ENCODE peak calls at places on chromosomes 11 and 22, in nine cellular contexts. O is T-helper 2 cell, U is NCI-H774, C is tibial artery, G is T-helper 9 cell, J is choroid plexus epithelial cell, K is Kasumi-1, N is NCI-H460, I is NCI-H1092. V is an unnamed sample.

GRCh38 chr22:32410459-32410858 is 1.6 kb downstream of the RTCB start:
- DNase-seq in O (no peak), U (no peak), C (no peak), G (no peak), J (no peak), K (no peak), N (no peak), I (no peak), V (no peak)

GRCh38 chr11:8577791-8578581 is 16.0 kb downstream of the STK33 start:
- DNase-seq in O (no peak), U (no peak), C (no peak), G (no peak), J (peak; percentile 25), K (no peak), N (no peak), I (no peak), V (no peak)

GRCh38 chr11:12832828-12833227 is 158.6 kb downstream of the TEAD1 start:
- DNase-seq in O (no peak), U (no peak), C (no peak), G (no peak), J (no peak), K (no peak), N (no peak), I (no peak), V (no peak)

GRCh38 chr22:44616461-44616860 is 85.5 kb upstream of the PRR5 start:
- DNase-seq in O (no peak), U (no peak), C (no peak), G (no peak), J (no peak), K (no peak), N (no peak), I (no peak), V (no peak)

GRCh38 chr11:108319541-108320145 is 96.8 kb downstream of the ATM start:
- DNase-seq in O (no peak), U (no peak), C (no peak), G (no peak), J (peak; percentile 31), K (no peak), N (no peak), I (no peak), V (no peak)

GRCh38 chr11:63834532-63835155 is 4.3 kb upstream of the MARK2 start:
- DNase-seq in O (no peak), U (no peak), C (no peak), G (no peak), J (no peak), K (no peak), N (no peak), I (no peak), V (no peak)

GRCh38 chr11:94740083-94740974 is 27.8 kb upstream of the AMOTL1 start:
- DNase-seq in O (no peak), U (peak; percentile 21), C (peak; percentile 27), G (no peak), J (peak; percentile 17), K (no peak), N (no peak), I (peak; percentile 80), V (no peak)

GRCh38 chr11:2202071-2202899 is 30.7 kb upstream of the TH start:
- DNase-seq in O (no peak), U (no peak), C (no peak), G (no peak), J (no peak), K (no peak), N (no peak), I (no peak), V (no peak)

GRCh38 chr11:60848714-60849151 is 6.8 kb downstream of the CCDC86 start:
- DNase-seq in O (no peak), U (no peak), C (no peak), G (no peak), J (no peak), K (no peak), N (no peak), I (no peak), V (no peak)

GRCh38 chr11:110606415-110606814 is 105.8 kb downstream of the ARHGAP20 start:
- DNase-seq in O (no peak), U (no peak), C (no peak), G (no peak), J (no peak), K (no peak), N (no peak), I (no peak), V (no peak)

GRCh38 chr11:70824590-70825300 is 426.4 kb downstream of the CTTN start:
- DNase-seq in O (no peak), U (no peak), C (no peak), G (no peak), J (no peak), K (no peak), N (no peak), I (no peak), V (no peak)

GRCh38 chr22:49382451-49382735 is 445.3 kb downstream of the BRD1 start:
- DNase-seq in O (no peak), U (no peak), C (no peak), G (no peak), J (no peak), K (no peak), N (no peak), I (no peak), V (no peak)

GRCh38 chr22:32632650-32633049 is 158.0 kb downstream of the FBXO7 start:
- DNase-seq in O (no peak), U (no peak), C (no peak), G (no peak), J (no peak), K (no peak), N (no peak), I (no peak), V (no peak)

GRCh38 chr11:86698634-86699033 is 26.2 kb upstream of the ME3 start:
- DNase-seq in O (no peak), U (no peak), C (no peak), G (no peak), J (peak; percentile 50), K (no peak), N (peak; percentile 28), I (no peak), V (no peak)

GRCh38 chr11:17736921-17737817 is 2.6 kb downstream of the KCNC1 start:
- DNase-seq in O (no peak), U (no peak), C (no peak), G (no peak), J (no peak), K (no peak), N (no peak), I (no peak), V (no peak)

GRCh38 chr11:77602385-77603105 is 12.8 kb downstream of the AQP11 start:
- DNase-seq in O (no peak), U (no peak), C (no peak), G (no peak), J (peak; percentile 78), K (no peak), N (peak; percentile 59), I (no peak), V (no peak)

GRCh38 chr22:33108037-33108436 is 49.9 kb upstream of the SYN3 start:
- DNase-seq in O (no peak), U (no peak), C (no peak), G (no peak), J (no peak), K (no peak), N (no peak), I (no peak), V (no peak)

GRCh38 chr11:3219281-3219892 is 774 bp upstream of the MRGPRG start:
- DNase-seq in O (no peak), U (no peak), C (no peak), G (no peak), J (no peak), K (no peak), N (no peak), I (no peak), V (no peak)

GRCh38 chr11:119578466-119579220 is 150.4 kb downstream of the NECTIN1 start:
- DNase-seq in O (no peak), U (peak; percentile 76), C (no peak), G (no peak), J (no peak), K (no peak), N (no peak), I (no peak), V (no peak)

GRCh38 chr22:20741634-20742581 is 32.0 kb upstream of the SERPIND1 start:
- DNase-seq in O (peak; percentile 9), U (no peak), C (no peak), G (peak; percentile 14), J (peak; percentile 48), K (peak; percentile 56), N (peak; percentile 24), I (no peak), V (peak; percentile 20)

GRCh38 chr11:27040302-27041115 is at the start of gene BBOX1:
- DNase-seq in O (no peak), U (peak; percentile 46), C (no peak), G (no peak), J (no peak), K (no peak), N (no peak), I (no peak), V (no peak)

GRCh38 chr11:65129649-65130441 is 4.5 kb downstream of the SYVN1 start:
- DNase-seq in O (no peak), U (no peak), C (no peak), G (no peak), J (no peak), K (no peak), N (no peak), I (no peak), V (no peak)

GRCh38 chr11:84901986-84902385 is 725.2 kb downstream of the DLG2 start:
- DNase-seq in O (no peak), U (no peak), C (no peak), G (no peak), J (peak; percentile 62), K (no peak), N (no peak), I (no peak), V (no peak)

GRCh38 chr11:33329705-33330329 is 72.6 kb downstream of the HIPK3 start:
- DNase-seq in O (no peak), U (no peak), C (no peak), G (peak; percentile 9), J (peak; percentile 86), K (peak; percentile 80), N (peak; percentile 45), I (peak; percentile 62), V (peak; percentile 34)

GRCh38 chr22:35863432-35863831 is 145.8 kb downstream of the APOL5 start:
- DNase-seq in O (no peak), U (no peak), C (no peak), G (no peak), J (no peak), K (no peak), N (no peak), I (no peak), V (no peak)

GRCh38 chr11:64592656-64593055 is 1.6 kb downstream of the SLC22A12 start:
- DNase-seq in O (no peak), U (no peak), C (no peak), G (no peak), J (no peak), K (no peak), N (no peak), I (no peak), V (no peak)

GRCh38 chr11:4559527-4560440 is 14.8 kb downstream of the OR52M1 start:
- DNase-seq in O (no peak), U (no peak), C (no peak), G (no peak), J (no peak), K (no peak), N (no peak), I (no peak), V (no peak)

GRCh38 chr11:60767388-60767811 is 10.7 kb downstream of the MS4A15 start:
- DNase-seq in O (no peak), U (no peak), C (no peak), G (no peak), J (no peak), K (no peak), N (no peak), I (no peak), V (no peak)

GRCh38 chr22:49626361-49627216 is 201.1 kb downstream of the BRD1 start:
- DNase-seq in O (no peak), U (no peak), C (no peak), G (no peak), J (no peak), K (no peak), N (no peak), I (no peak), V (no peak)

GRCh38 chr11:46737699-46738098 is 18.7 kb downstream of the F2 start:
- DNase-seq in O (no peak), U (no peak), C (no peak), G (no peak), J (no peak), K (no peak), N (no peak), I (no peak), V (no peak)

GRCh38 chr22:17077255-17077654 is 7.5 kb upstream of the IL17RA start:
- DNase-seq in O (no peak), U (no peak), C (no peak), G (no peak), J (peak; percentile 72), K (no peak), N (no peak), I (no peak), V (no peak)

V was measured in NCI-H2029 treated with DMSO at 0.1 percent for 48 hours.